ENCODE peak calls at places on chromosomes 7 and 10, in four cellular contexts. Q is breast epithelium, N is spleen, X is cardiac muscle cell. S is an unnamed sample. For H3K36me3, the result is how much of the 10 kb centered on the place peaks cover.

GRCh38 chr10:110918633-110919348 is at the start of gene BBIP1:
- DNase-seq in Q (peak), N (peak), X (peak), S (no peak)

GRCh38 chr10:70662362-70663220 is 9.7 kb upstream of the ADAMTS14 start:
- DNase-seq in Q (peak), N (peak), X (peak), S (no peak)

GRCh38 chr7:40477094-40477493 is 342.3 kb downstream of the SUGCT start:
- DNase-seq in Q (no peak), N (no peak), X (no peak), S (no peak)

GRCh38 chr7:107232568-107233090 is 63.8 kb downstream of the HBP1 start:
- DNase-seq in Q (no peak), N (no peak), X (peak), S (no peak)

GRCh38 chr7:4269746-4270145 is 412.3 kb upstream of the FOXK1 start:
- DNase-seq in Q (no peak), N (peak), X (no peak), S (no peak)

GRCh38 chr10:32153931-32154330 is 97.7 kb upstream of the KIF5B start:
- DNase-seq in Q (no peak), N (no peak), X (peak), S (no peak)

GRCh38 chr10:62503871-62504270 is 129.7 kb downstream of the ZNF365 start:
- DNase-seq in Q (no peak), N (no peak), X (no peak), S (no peak)

GRCh38 chr7:111076205-111076604 is 14.7 kb upstream of the LRRN3 start:
- DNase-seq in Q (no peak), N (no peak), X (no peak), S (no peak)

GRCh38 chr10:7417103-7417623 is 6.3 kb upstream of the SFMBT2 start:
- DNase-seq in Q (no peak), N (no peak), X (peak), S (peak)

GRCh38 chr7:151632750-151633515 is 113.2 kb upstream of the RHEB start:
- DNase-seq in Q (no peak), N (peak), X (peak), S (peak)

GRCh38 chr10:44198780-44199097 is 186.2 kb downstream of the CXCL12 start:
- DNase-seq in Q (no peak), N (no peak), X (no peak), S (no peak)

GRCh38 chr10:103917326-103918052 is 495 bp downstream of the STN1 start:
- DNase-seq in Q (peak), N (no peak), X (no peak), S (no peak)

GRCh38 chr7:123876557-123877256 is 31.7 kb downstream of the HYAL4 start:
- DNase-seq in Q (no peak), N (no peak), X (no peak), S (no peak)

GRCh38 chr7:108972009-108972408 is 402.3 kb downstream of the DNAJB9 start:
- DNase-seq in Q (no peak), N (no peak), X (peak), S (no peak)

GRCh38 chr10:128265596-128265995 is 139.4 kb upstream of the MKI67 start:
- DNase-seq in Q (no peak), N (no peak), X (no peak), S (no peak)
- H3K27ac ChIP-seq in Q (no peak), N (no peak), X (no peak), S (no peak)

GRCh38 chr10:59805043-59805442 is 51.8 kb upstream of the MRLN start:
- DNase-seq in Q (no peak), N (no peak), X (peak), S (no peak)
- H3K36me3 ChIP-seq in Q (under half), N (half or more), X (under half), S (half or more)

GRCh38 chr7:129468087-129468486 is 33.9 kb downstream of the STRIP2 start:
- DNase-seq in Q (no peak), N (no peak), X (peak), S (no peak)
- H3K27ac ChIP-seq in Q (no peak), N (no peak), X (no peak), S (no peak)

DNA sequence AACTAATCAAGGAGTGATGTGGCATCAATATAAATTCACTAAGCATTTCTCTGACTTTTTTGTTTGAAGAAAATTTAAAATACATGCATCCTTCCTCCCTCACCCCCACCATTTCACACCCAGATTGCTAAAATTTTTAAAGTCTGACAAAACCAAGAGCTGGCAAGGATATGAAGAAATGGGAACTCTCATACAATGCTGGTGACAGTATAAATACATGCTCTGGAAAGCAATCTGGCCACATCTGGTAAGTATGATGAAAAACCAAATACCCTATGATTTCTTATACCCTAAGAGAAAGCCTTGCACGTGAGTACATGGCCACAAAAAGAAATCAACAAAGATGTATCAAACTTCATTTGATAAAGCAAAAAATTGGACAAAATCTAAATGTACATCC is 31.2 kb downstream of the P4HA1 start:
- DNase-seq in Q (no peak), N (no peak), X (no peak), S (no peak)
- H3K36me3 ChIP-seq in Q (under half), N (half or more), X (half or more), S (under half)

DNA sequence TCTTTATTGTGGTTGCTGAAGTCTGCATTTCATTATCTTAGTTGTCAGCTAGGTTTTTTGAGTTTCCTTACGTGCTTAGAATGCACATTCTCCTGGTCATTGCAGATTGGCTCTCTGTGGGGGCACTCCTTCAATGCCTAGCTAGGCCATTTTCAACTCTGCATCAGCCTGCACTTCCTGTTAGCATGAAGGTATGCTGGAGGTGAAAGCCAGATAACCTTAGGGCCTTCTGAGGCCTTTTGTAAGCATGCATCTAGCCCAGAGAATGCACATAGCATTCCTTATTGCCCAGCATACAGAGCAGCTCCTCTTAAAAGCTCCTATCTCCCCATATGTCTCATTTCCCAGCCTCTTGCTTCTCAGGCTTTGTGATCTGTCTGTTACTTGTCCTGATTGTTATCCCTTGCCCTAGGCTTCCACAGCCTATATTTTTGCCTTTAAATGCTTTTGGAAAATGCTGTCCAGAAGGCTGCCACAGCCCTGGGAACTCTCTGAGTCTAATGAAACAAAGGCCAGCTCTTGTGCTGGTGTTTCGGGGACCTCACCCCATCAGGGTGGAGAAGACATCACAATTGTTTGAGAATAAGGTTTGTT is 108.1 kb upstream of the IGFBP3 start:
- DNase-seq in Q (no peak), N (no peak), X (no peak), S (no peak)
- H3K27ac ChIP-seq in Q (no peak), N (no peak), X (no peak), S (no peak)

DNA sequence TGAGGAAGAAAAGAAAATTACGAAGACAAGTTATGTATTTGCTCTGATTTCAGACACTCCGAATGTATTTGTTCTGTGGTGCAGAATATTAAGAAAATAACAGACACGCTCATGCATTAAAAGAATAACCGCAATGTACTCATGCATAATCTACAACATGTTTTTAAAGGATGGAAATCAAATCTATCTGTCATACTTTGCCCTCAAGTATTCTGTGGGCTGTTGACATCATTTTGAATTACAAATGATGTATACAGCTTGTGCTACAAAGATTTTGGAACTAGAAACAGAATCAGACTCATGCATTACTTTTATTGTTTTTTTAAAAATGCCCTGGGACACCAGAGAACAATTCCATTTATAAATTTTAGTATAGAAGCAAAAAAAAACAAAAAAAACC is 69.9 kb downstream of the APBB1IP start:
- DNase-seq in Q (no peak), N (no peak), X (no peak), S (no peak)
- H3K36me3 ChIP-seq in Q (under half), N (half or more), X (under half), S (under half)

GRCh38 chr10:117967149-117967548 is 79.6 kb downstream of the RAB11FIP2 start:
- DNase-seq in Q (no peak), N (no peak), X (no peak), S (no peak)

GRCh38 chr10:117960345-117960744 is 86.4 kb downstream of the RAB11FIP2 start:
- DNase-seq in Q (no peak), N (no peak), X (no peak), S (no peak)

GRCh38 chr10:117968354-117969182 is 78.2 kb downstream of the RAB11FIP2 start:
- DNase-seq in Q (no peak), N (no peak), X (no peak), S (no peak)

GRCh38 chr10:117965984-117966383 is 80.8 kb downstream of the RAB11FIP2 start:
- DNase-seq in Q (no peak), N (no peak), X (no peak), S (no peak)

GRCh38 chr10:117964528-117964927 is 82.2 kb downstream of the RAB11FIP2 start:
- DNase-seq in Q (no peak), N (no peak), X (no peak), S (no peak)
- H3K27ac ChIP-seq in Q (no peak), N (no peak), X (no peak), S (no peak)

DNA sequence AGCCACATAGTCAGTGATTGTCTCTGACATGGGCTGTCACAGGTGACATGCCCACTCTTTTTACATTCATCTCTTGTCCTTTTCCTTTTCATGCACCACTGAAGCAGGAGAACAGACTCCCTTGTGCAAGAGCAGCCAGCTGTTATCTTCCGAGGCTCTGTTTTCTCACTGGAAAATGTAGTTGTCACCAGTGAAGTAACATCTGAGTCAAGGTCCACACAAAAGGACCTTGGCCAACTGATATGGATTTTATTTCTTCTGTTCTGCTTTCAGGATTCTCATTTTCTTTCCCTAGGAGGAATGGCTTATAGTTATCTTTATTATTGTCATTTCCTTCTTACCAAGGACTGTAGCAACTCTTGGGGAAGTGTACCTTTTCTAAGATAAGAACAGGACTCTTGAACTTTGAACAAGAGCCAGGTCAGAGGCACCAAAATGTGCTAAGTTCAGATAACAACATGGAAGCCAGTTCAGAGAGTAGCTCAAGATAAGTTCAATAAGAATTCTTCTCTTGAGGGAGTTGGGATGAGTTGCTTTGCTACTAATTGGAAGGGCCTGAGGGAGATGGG is 22.7 kb downstream of the AVPI1 start:
- DNase-seq in Q (no peak), N (no peak), X (peak), S (no peak)
- H3K36me3 ChIP-seq in Q (under half), N (half or more), X (under half), S (under half)

GRCh38 chr7:96740130-96740529 is 30.5 kb upstream of the SEM1 start:
- DNase-seq in Q (no peak), N (no peak), X (no peak), S (no peak)
- H3K27ac ChIP-seq in Q (no peak), N (no peak), X (no peak), S (no peak)